ENCODE peak calls at places on chromosome 17, in five cellular contexts. One of them, this sample, is unnamed.

GRCh38 chr17:63775420-63775819 is 1.4 kb downstream of the DDX42 start:
- DNase-seq in HepG2: no peak
- DNase-seq in coronary artery: no peak
- DNase-seq in heart right ventricle: no peak
- DNase-seq in sigmoid colon: no peak
- DNase-seq in this sample: no peak

GRCh38 chr17:62821213-62822079 is 13.3 kb upstream of the MARCHF10 start:
- DNase-seq in sigmoid colon: no peak
- DNase-seq in coronary artery: no peak
- DNase-seq in HepG2: no peak
- DNase-seq in heart right ventricle: no peak
- DNase-seq in this sample: peak

GRCh38 chr17:38605852-38606645 is at the start of gene SRCIN1:
- DNase-seq in heart right ventricle: no peak
- DNase-seq in coronary artery: no peak
- DNase-seq in sigmoid colon: peak
- DNase-seq in HepG2: peak
- DNase-seq in this sample: no peak

GRCh38 chr17:35238817-35239216 is 4.1 kb upstream of the SLFN5 start:
- DNase-seq in coronary artery: no peak
- DNase-seq in HepG2: no peak
- DNase-seq in sigmoid colon: no peak
- DNase-seq in heart right ventricle: no peak
- DNase-seq in this sample: no peak

GRCh38 chr17:72501404-72502110 is 380.7 kb downstream of the SOX9 start:
- DNase-seq in heart right ventricle: no peak
- DNase-seq in sigmoid colon: no peak
- DNase-seq in coronary artery: no peak
- DNase-seq in HepG2: peak
- DNase-seq in this sample: no peak

GRCh38 chr17:59074494-59074893 is 32.2 kb downstream of the TRIM37 start:
- DNase-seq in heart right ventricle: no peak
- DNase-seq in HepG2: no peak
- DNase-seq in sigmoid colon: no peak
- DNase-seq in coronary artery: no peak
- DNase-seq in this sample: no peak

GRCh38 chr17:79840204-79840988 is 1.2 kb upstream of the CBX4 start:
- DNase-seq in HepG2: no peak
- DNase-seq in sigmoid colon: peak
- DNase-seq in coronary artery: no peak
- DNase-seq in heart right ventricle: peak
- DNase-seq in this sample: no peak

GRCh38 chr17:78734841-78735641 is 47.0 kb downstream of the CYTH1 start:
- DNase-seq in heart right ventricle: no peak
- DNase-seq in coronary artery: no peak
- DNase-seq in HepG2: peak
- DNase-seq in sigmoid colon: no peak
- DNase-seq in this sample: no peak

GRCh38 chr17:64635647-64636305 is 26.3 kb downstream of the SMURF2 start:
- DNase-seq in HepG2: no peak
- DNase-seq in sigmoid colon: no peak
- DNase-seq in coronary artery: no peak
- DNase-seq in heart right ventricle: no peak
- DNase-seq in this sample: no peak

GRCh38 chr17:64154321-64155089 is 24.6 kb upstream of the ERN1 start:
- DNase-seq in coronary artery: no peak
- DNase-seq in HepG2: no peak
- DNase-seq in heart right ventricle: no peak
- DNase-seq in sigmoid colon: no peak
- DNase-seq in this sample: peak

GRCh38 chr17:59121901-59122480 is 15.3 kb upstream of the TRIM37 start:
- DNase-seq in HepG2: no peak
- DNase-seq in coronary artery: no peak
- DNase-seq in sigmoid colon: no peak
- DNase-seq in heart right ventricle: no peak
- DNase-seq in this sample: no peak

GRCh38 chr17:77948690-77949114 is 9.8 kb upstream of the TNRC6C start:
- DNase-seq in heart right ventricle: peak
- DNase-seq in sigmoid colon: no peak
- DNase-seq in HepG2: peak
- DNase-seq in coronary artery: no peak
- DNase-seq in this sample: no peak

GRCh38 chr17:74737299-74738050 is 419 bp downstream of the RAB37 start:
- DNase-seq in sigmoid colon: no peak
- DNase-seq in HepG2: peak
- DNase-seq in coronary artery: no peak
- DNase-seq in heart right ventricle: no peak
- DNase-seq in this sample: no peak

GRCh38 chr17:64067642-64068041 is 47.2 kb upstream of the ICAM2 start:
- DNase-seq in sigmoid colon: no peak
- DNase-seq in HepG2: no peak
- DNase-seq in heart right ventricle: no peak
- DNase-seq in coronary artery: no peak
- DNase-seq in this sample: no peak

GRCh38 chr17:1179635-1180433 is at the start of gene ABR:
- DNase-seq in coronary artery: no peak
- DNase-seq in heart right ventricle: peak
- DNase-seq in sigmoid colon: peak
- DNase-seq in HepG2: no peak
- DNase-seq in this sample: no peak

GRCh38 chr17:2468270-2468669 is 43.4 kb downstream of the METTL16 start:
- DNase-seq in HepG2: no peak
- DNase-seq in coronary artery: no peak
- DNase-seq in sigmoid colon: no peak
- DNase-seq in heart right ventricle: no peak
- DNase-seq in this sample: no peak

GRCh38 chr17:57915532-57915931 is 39.7 kb downstream of the CUEDC1 start:
- DNase-seq in coronary artery: no peak
- DNase-seq in HepG2: no peak
- DNase-seq in sigmoid colon: no peak
- DNase-seq in heart right ventricle: no peak
- DNase-seq in this sample: no peak

GRCh38 chr17:76735586-76736348 is 1.4 kb downstream of the SRSF2 start:
- DNase-seq in coronary artery: no peak
- DNase-seq in HepG2: no peak
- DNase-seq in sigmoid colon: no peak
- DNase-seq in heart right ventricle: no peak
- DNase-seq in this sample: no peak

GRCh38 chr17:2171725-2172446 is 117.0 kb downstream of the HIC1 start:
- DNase-seq in HepG2: peak
- DNase-seq in heart right ventricle: peak
- DNase-seq in sigmoid colon: peak
- DNase-seq in coronary artery: peak
- DNase-seq in this sample: no peak

GRCh38 chr17:794876-795275 is 12.7 kb downstream of the MRM3 start:
- DNase-seq in sigmoid colon: peak
- DNase-seq in HepG2: peak
- DNase-seq in coronary artery: peak
- DNase-seq in heart right ventricle: peak
- DNase-seq in this sample: no peak

GRCh38 chr17:16377804-16378400 is 3.0 kb upstream of the UBB start:
- DNase-seq in HepG2: peak
- DNase-seq in heart right ventricle: no peak
- DNase-seq in coronary artery: no peak
- DNase-seq in sigmoid colon: no peak
- DNase-seq in this sample: no peak

GRCh38 chr17:31488264-31488981 is 96.9 kb downstream of the RAB11FIP4 start:
- DNase-seq in sigmoid colon: no peak
- DNase-seq in HepG2: no peak
- DNase-seq in coronary artery: no peak
- DNase-seq in heart right ventricle: no peak
- DNase-seq in this sample: no peak

GRCh38 chr17:58189436-58190146 is 2.9 kb upstream of the EPX start:
- DNase-seq in heart right ventricle: peak
- DNase-seq in sigmoid colon: no peak
- DNase-seq in HepG2: no peak
- DNase-seq in coronary artery: no peak
- DNase-seq in this sample: no peak

GRCh38 chr17:77882481-77883212 is 75.9 kb upstream of the TNRC6C start:
- DNase-seq in heart right ventricle: peak
- DNase-seq in coronary artery: peak
- DNase-seq in HepG2: peak
- DNase-seq in sigmoid colon: peak
- DNase-seq in this sample: no peak

GRCh38 chr17:42472709-42473521 is 14.2 kb downstream of the ATP6V0A1 start:
- DNase-seq in coronary artery: no peak
- DNase-seq in sigmoid colon: no peak
- DNase-seq in heart right ventricle: no peak
- DNase-seq in HepG2: no peak
- DNase-seq in this sample: no peak

GRCh38 chr17:32901743-32902142 is 24.8 kb upstream of the MYO1D start:
- DNase-seq in coronary artery: no peak
- DNase-seq in HepG2: no peak
- DNase-seq in heart right ventricle: no peak
- DNase-seq in sigmoid colon: no peak
- DNase-seq in this sample: no peak
- TF ChIP-seq CTCF in coronary artery: no peak
- TF ChIP-seq CTCF in HepG2: no peak
- TF ChIP-seq CTCF in heart right ventricle: no peak
- TF ChIP-seq CTCF in sigmoid colon: no peak
- TF ChIP-seq CTCF in this sample: no peak

DNA sequence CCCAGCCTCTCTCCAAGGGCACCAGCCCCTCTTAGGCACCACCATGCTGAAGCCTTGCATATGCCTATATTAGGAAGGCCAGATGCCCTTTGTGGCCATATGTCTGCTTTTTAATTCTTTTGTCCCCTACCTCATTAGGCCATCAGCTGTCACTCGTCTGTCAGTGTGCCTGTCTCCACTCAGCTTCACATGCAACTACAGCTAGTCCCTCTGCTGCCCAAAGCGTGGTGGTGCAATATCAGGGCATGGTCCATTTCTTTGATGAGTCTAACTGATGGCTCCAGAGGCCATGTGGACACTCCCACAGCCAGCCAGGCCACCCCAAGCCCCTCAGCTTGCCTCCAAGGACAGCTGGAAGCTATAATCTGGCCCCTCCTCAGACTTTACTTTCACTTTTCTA is 36.3 kb downstream of the MYO18A start:
- DNase-seq in HepG2: peak
- DNase-seq in coronary artery: no peak
- DNase-seq in sigmoid colon: no peak
- DNase-seq in heart right ventricle: no peak
- DNase-seq in this sample: no peak
- TF ChIP-seq CTCF in HepG2: peak
- TF ChIP-seq CTCF in coronary artery: no peak
- TF ChIP-seq CTCF in sigmoid colon: no peak
- TF ChIP-seq CTCF in heart right ventricle: peak
- TF ChIP-seq CTCF in this sample: peak

DNA sequence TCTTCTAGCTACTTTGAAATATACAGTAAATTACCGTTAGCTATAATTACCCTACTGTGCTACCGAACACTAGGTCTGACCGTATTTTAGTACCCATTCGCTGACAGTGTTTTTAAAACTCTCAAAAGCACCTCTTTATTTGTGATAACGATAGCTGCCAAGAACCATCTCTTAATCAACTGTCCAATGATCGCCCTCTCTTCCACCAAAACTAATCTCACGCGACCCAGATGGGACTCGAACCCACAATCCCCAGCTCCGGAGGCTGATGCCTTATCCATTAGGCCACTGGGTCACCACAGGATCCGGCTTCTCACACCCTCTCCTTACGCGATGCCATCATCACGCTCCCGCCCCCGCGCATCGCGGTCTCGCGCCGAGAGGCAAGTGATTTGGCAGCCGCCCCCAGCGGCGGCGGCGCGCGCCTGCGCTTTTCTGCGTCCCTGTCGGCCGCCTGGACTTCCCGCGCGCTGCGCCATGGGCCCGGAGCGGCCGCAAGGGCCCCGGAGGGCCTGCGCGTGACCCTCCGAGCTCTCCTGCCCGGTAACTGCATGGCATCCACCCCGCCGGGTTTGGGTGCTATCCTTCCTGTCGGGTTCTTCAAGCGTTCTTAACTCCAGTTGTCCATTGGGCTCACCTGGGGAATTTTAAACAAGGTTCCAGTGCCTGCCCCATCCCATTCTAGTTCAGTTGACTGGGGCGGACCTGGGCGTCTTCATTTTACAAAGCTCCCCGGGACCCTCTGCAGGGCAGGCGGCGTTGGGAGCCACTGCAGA is 15.7 kb upstream of the KPNA2 start:
- DNase-seq in heart right ventricle: peak
- DNase-seq in HepG2: peak
- DNase-seq in sigmoid colon: peak
- DNase-seq in coronary artery: peak
- DNase-seq in this sample: peak
- TF ChIP-seq CTCF in heart right ventricle: peak
- TF ChIP-seq CTCF in HepG2: peak
- TF ChIP-seq CTCF in sigmoid colon: peak
- TF ChIP-seq CTCF in coronary artery: peak
- TF ChIP-seq CTCF in this sample: peak

GRCh38 chr17:48634446-48635208 is 8.5 kb upstream of the HOXB9 start:
- DNase-seq in sigmoid colon: peak
- DNase-seq in heart right ventricle: no peak
- DNase-seq in HepG2: no peak
- DNase-seq in coronary artery: no peak
- DNase-seq in this sample: no peak

GRCh38 chr17:48633266-48633816 is 7.2 kb upstream of the HOXB9 start:
- DNase-seq in HepG2: no peak
- DNase-seq in sigmoid colon: peak
- DNase-seq in coronary artery: no peak
- DNase-seq in heart right ventricle: no peak
- DNase-seq in this sample: no peak

GRCh38 chr17:48639136-48639535 is 13.0 kb upstream of the HOXB9 start:
- DNase-seq in sigmoid colon: peak
- DNase-seq in HepG2: no peak
- DNase-seq in heart right ventricle: no peak
- DNase-seq in coronary artery: no peak
- DNase-seq in this sample: no peak

GRCh38 chr17:48637323-48638260 is 11.4 kb upstream of the HOXB9 start:
- DNase-seq in HepG2: no peak
- DNase-seq in sigmoid colon: peak
- DNase-seq in heart right ventricle: no peak
- DNase-seq in coronary artery: no peak
- DNase-seq in this sample: no peak

DNA sequence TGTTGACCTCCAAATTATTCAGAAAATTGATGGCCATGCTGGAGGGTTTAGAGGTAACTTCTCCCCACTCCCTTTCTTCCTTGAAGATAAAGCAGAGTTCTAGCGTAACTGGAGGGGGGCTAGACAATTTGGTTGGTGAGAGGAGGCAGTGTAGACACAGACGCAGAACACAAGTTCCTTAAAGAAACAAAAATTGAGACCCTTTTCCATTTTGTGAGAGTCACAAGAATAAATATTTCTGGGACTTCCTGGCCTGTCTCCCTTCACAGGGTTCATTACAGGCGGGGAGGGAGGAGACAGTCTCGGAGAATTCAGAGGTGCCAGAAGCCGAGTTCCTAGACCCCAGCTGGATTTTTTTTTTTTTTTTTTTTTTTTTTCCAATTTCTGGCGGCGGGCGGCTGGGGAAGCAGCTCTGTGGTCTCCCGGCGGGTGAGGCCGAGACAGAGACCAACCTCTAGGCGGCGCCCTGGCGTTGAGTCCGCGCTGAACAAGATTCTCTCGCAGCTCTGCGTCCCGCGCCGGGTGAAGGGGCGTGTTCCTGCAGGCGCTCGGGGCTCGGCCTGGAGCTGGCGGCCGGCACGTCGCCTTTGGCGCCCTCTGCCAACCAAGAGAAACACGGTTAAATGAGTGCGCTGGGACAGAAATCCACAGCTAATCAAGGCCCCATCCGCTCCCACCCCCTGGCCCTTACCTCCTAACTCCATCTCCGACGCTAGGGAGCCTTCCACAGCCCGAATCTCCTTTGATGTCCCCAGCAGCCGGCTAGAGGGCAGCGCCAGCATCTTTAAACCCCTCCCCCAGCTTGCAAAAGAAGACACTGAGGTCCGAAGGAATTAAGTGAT is 10.2 kb upstream of the HOXB9 start:
- DNase-seq in heart right ventricle: no peak
- DNase-seq in sigmoid colon: peak
- DNase-seq in coronary artery: no peak
- DNase-seq in HepG2: peak
- DNase-seq in this sample: no peak
- TF ChIP-seq CTCF in heart right ventricle: peak
- TF ChIP-seq CTCF in sigmoid colon: peak
- TF ChIP-seq CTCF in coronary artery: peak
- TF ChIP-seq CTCF in HepG2: peak
- TF ChIP-seq CTCF in this sample: peak